ENCODE peak calls at places on chromosomes 7 and 10, in seven cellular contexts. L is AG09319; R is activated T-cell treated with anti-CD3 and anti-CD28 coated beads, Interleukin-2, amount 50 U/mL, for 72 hours; A is lung microvascular endothelial cell; X is GF-D8; S is SK-N-MC; J is amniotic stem cell. B is an unnamed sample.

GRCh38 chr7:70239930-70240329 is 641.7 kb downstream of the AUTS2 start:
- DNase-seq in J (no peak), A (no peak), R (no peak), L (no peak), X (no peak), S (no peak), B (no peak)

GRCh38 chr10:90959826-90960225 is 38.9 kb upstream of the ANKRD1 start:
- DNase-seq in A (no peak), X (no peak), L (no peak), R (no peak), J (no peak), S (no peak), B (no peak)

GRCh38 chr10:58756126-58756525 is 243.5 kb downstream of the BICC1 start:
- DNase-seq in R (no peak), S (no peak), L (no peak), X (no peak), A (no peak), J (peak), B (peak)

GRCh38 chr10:74825371-74826141 is 844 bp upstream of the KAT6B start:
- DNase-seq in A (no peak), S (no peak), X (no peak), L (no peak), J (no peak), R (peak), B (no peak)

GRCh38 chr10:72221278-72221677 is 5.2 kb upstream of the ASCC1 start:
- DNase-seq in R (no peak), J (no peak), X (no peak), S (no peak), L (no peak), A (no peak), B (no peak)

GRCh38 chr7:32178731-32179366 is 108.6 kb upstream of the PDE1C start:
- DNase-seq in R (no peak), J (no peak), S (no peak), L (no peak), A (no peak), X (no peak), B (no peak)

GRCh38 chr10:94115725-94116124 is 122.0 kb downstream of the PLCE1 start:
- DNase-seq in R (no peak), A (no peak), S (no peak), L (no peak), J (no peak), X (no peak), B (peak)

GRCh38 chr10:110203500-110204455 is 3.6 kb upstream of the MXI1 start:
- DNase-seq in L (no peak), A (no peak), J (no peak), R (no peak), X (no peak), S (no peak), B (no peak)

GRCh38 chr10:62626817-62627216 is 177.7 kb upstream of the ADO start:
- DNase-seq in J (peak), L (no peak), X (no peak), A (no peak), R (no peak), S (no peak), B (no peak)

GRCh38 chr7:105202561-105203130 is 186.1 kb downstream of the SRPK2 start:
- DNase-seq in A (peak), R (no peak), X (no peak), J (no peak), L (no peak), S (no peak), B (no peak)

GRCh38 chr7:108109216-108109908 is 20.8 kb downstream of the LAMB4 start:
- DNase-seq in L (no peak), J (no peak), S (no peak), A (peak), X (peak), R (peak), B (no peak)

GRCh38 chr7:34281260-34281659 is 375.9 kb downstream of the BMPER start:
- DNase-seq in A (no peak), S (no peak), X (no peak), R (no peak), J (no peak), L (no peak), B (no peak)

GRCh38 chr7:30171753-30172447 is 37.1 kb downstream of the MTURN start:
- DNase-seq in R (no peak), A (no peak), S (no peak), L (no peak), X (no peak), J (peak), B (peak)

GRCh38 chr10:96664563-96664962 is 55.8 kb downstream of the PIK3AP1 start:
- DNase-seq in J (no peak), S (no peak), R (no peak), L (no peak), X (peak), A (no peak), B (no peak)

GRCh38 chr7:6273380-6273837 is 985 bp upstream of the CYTH3 start:
- DNase-seq in A (no peak), L (no peak), S (no peak), R (no peak), X (no peak), J (no peak), B (no peak)

GRCh38 chr7:41058986-41059741 is 643.7 kb downstream of the INHBA start:
- DNase-seq in S (no peak), R (no peak), L (no peak), A (no peak), J (no peak), X (no peak), B (peak)

GRCh38 chr10:8061274-8062211 is 7.1 kb downstream of the GATA3 start:
- DNase-seq in R (peak), L (no peak), S (no peak), X (no peak), A (no peak), J (no peak), B (no peak)

GRCh38 chr10:79372871-79373270 is 25.6 kb downstream of the PPIF start:
- DNase-seq in L (no peak), J (no peak), S (no peak), X (no peak), A (no peak), R (no peak), B (no peak)

GRCh38 chr10:17387861-17388503 is 66.4 kb downstream of the ST8SIA6 start:
- DNase-seq in J (no peak), L (no peak), X (no peak), A (no peak), S (no peak), R (no peak), B (peak)

GRCh38 chr10:49081532-49082275 is 33.6 kb downstream of the VSTM4 start:
- DNase-seq in A (no peak), L (no peak), R (no peak), X (no peak), J (no peak), S (no peak), B (no peak)

GRCh38 chr7:123845823-123846216 is 851 bp downstream of the HYAL4 start:
- DNase-seq in R (no peak), S (no peak), L (no peak), X (no peak), A (no peak), J (no peak), B (no peak)

GRCh38 chr10:95277614-95278013 is 13.2 kb downstream of the PDLIM1 start:
- DNase-seq in R (no peak), J (no peak), L (no peak), S (no peak), A (peak), X (no peak), B (no peak)

GRCh38 chr10:31702005-31702404 is 226.6 kb downstream of the ARHGAP12 start:
- DNase-seq in X (peak), A (no peak), J (no peak), L (no peak), S (no peak), R (no peak), B (no peak)

GRCh38 chr7:135862586-135863361 is 114.2 kb upstream of the FAM180A start:
- DNase-seq in L (no peak), J (no peak), R (no peak), A (no peak), S (no peak), X (no peak), B (no peak)

GRCh38 chr7:106840342-106840741 is 24.7 kb upstream of the PIK3CG start:
- DNase-seq in A (no peak), S (peak), X (no peak), R (no peak), J (peak), L (peak), B (peak)

GRCh38 chr7:130421685-130422084 is 19.1 kb downstream of the CEP41 start:
- DNase-seq in L (no peak), J (no peak), S (no peak), X (peak), A (no peak), R (peak), B (no peak)

GRCh38 chr7:107715531-107715930 is 28.4 kb upstream of the CBLL1 start:
- DNase-seq in R (no peak), L (no peak), J (no peak), S (no peak), A (peak), X (no peak), B (no peak)